ENCODE peak calls at places on chromosomes 12 and 14, in eight cellular contexts. N is right cardiac atrium, O is transverse colon, F is aorta, R is neuronal stem cell, X is PC-3, J is left ventricle myocardium inferior, L is suprapubic skin. V is an unnamed sample.

GRCh38 chr12:55728185-55728931 is 451 bp downstream of the CD63 start:
- DNase-seq in N (peak; percentile 94), O (peak; percentile 81), F (peak; percentile 92), R (no peak), X (peak; percentile 50), J (peak; percentile 87), L (peak; percentile 93), V (no peak)

GRCh38 chr14:37246427-37246829 is 48.7 kb downstream of the MIPOL1 start:
- DNase-seq in N (no peak), O (no peak), F (no peak), R (peak; percentile 35), X (peak; percentile 79), J (no peak), L (no peak), V (no peak)

GRCh38 chr14:24673534-24674203 is 39.7 kb upstream of the GZMB start:
- DNase-seq in N (no peak), O (peak; percentile 27), F (no peak), R (no peak), X (no peak), J (no peak), L (no peak), V (no peak)

GRCh38 chr12:6230321-6231110 is 30.3 kb downstream of the CD9 start:
- DNase-seq in N (peak; percentile 69), O (peak; percentile 74), F (peak; percentile 85), R (no peak), X (peak; percentile 47), J (peak; percentile 42), L (peak; percentile 90), V (no peak)

GRCh38 chr14:90300649-90301048 is 31.1 kb downstream of the NRDE2 start:
- DNase-seq in N (no peak), O (no peak), F (no peak), R (no peak), X (no peak), J (no peak), L (no peak), V (no peak)

GRCh38 chr12:39467432-39467870 is 24.5 kb upstream of the KIF21A start:
- DNase-seq in N (no peak), O (no peak), F (no peak), R (no peak), X (no peak), J (no peak), L (no peak), V (no peak)

GRCh38 chr14:23095196-23096108 is at the start of gene C14orf119:
- DNase-seq in N (peak; percentile 100), O (peak; percentile 100), F (peak; percentile 100), R (peak; percentile 100), X (peak; percentile 99), J (peak; percentile 100), L (peak; percentile 100), V (peak; percentile 100)

GRCh38 chr12:110047297-110047940 is 903 bp downstream of the C12orf76 start:
- DNase-seq in N (no peak), O (no peak), F (no peak), R (no peak), X (no peak), J (no peak), L (no peak), V (no peak)

GRCh38 chr12:121709478-121709890 is 3.1 kb upstream of the TMEM120B start:
- DNase-seq in N (peak; percentile 5), O (no peak), F (no peak), R (no peak), X (peak; percentile 64), J (no peak), L (no peak), V (no peak)

GRCh38 chr12:113673524-113674238 is 202.0 kb upstream of the LHX5 start:
- DNase-seq in N (no peak), O (no peak), F (no peak), R (no peak), X (no peak), J (no peak), L (no peak), V (no peak)

GRCh38 chr14:44989497-44990440 is 27.8 kb downstream of the TOGARAM1 start:
- DNase-seq in N (no peak), O (no peak), F (no peak), R (no peak), X (no peak), J (no peak), L (no peak), V (no peak)

GRCh38 chr14:38255673-38256357 is at the start of gene CLEC14A:
- DNase-seq in N (peak; percentile 93), O (no peak), F (peak; percentile 51), R (no peak), X (no peak), J (peak; percentile 84), L (peak; percentile 78), V (no peak)

GRCh38 chr12:56683-57346 is 9.8 kb upstream of the IQSEC3 start:
- DNase-seq in N (no peak), O (no peak), F (no peak), R (no peak), X (no peak), J (no peak), L (no peak), V (no peak)

DNA sequence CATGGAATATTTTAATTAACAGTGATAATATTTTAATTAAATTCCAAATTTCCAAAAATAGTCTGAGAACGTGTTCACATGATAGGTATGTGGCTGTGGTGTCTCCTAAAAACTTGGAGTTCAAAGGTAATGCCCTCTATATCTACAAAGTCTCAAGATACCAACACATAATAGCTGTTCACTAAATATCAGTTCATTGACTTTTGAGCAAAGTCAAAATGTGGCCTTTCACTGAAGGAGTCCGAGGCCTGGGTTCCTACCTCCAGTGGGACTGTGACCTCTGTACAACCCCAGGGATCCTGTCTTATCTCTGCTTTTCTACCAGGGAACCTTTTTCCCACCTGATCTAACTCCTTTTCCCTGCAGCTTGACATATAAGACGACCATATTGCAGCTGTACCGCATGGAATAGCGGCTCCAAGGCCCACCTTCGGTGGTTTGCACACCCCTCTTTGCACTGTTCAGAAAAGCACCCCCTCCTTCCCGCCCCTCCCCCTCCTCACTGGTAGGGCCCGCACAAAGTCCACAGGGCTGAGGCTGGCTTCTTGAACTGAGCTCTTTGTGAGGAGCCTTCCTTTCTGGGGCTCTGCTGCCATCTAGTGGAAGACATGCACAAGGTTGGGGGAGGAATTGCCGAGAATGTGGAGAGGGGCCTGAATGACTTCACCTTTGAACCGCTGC is 3.1 kb downstream of the CCND2 start:
- DNase-seq in N (peak; percentile 90), O (peak; percentile 90), F (peak; percentile 91), R (peak; percentile 97), X (peak; percentile 72), J (peak; percentile 82), L (peak; percentile 91), V (peak; percentile 90)
- H3K27me3 ChIP-seq in N (no peaks in the 10 kb centered on the region), O (no peaks in the 10 kb centered on the region), F (no peaks in the 10 kb centered on the region), R (no peaks in the 10 kb centered on the region), X (peaks cover 77% of the 10 kb centered on the region), J (peaks cover 41% of the 10 kb centered on the region), L (peaks cover 33% of the 10 kb centered on the region), V (no peaks in the 10 kb centered on the region)

DNA sequence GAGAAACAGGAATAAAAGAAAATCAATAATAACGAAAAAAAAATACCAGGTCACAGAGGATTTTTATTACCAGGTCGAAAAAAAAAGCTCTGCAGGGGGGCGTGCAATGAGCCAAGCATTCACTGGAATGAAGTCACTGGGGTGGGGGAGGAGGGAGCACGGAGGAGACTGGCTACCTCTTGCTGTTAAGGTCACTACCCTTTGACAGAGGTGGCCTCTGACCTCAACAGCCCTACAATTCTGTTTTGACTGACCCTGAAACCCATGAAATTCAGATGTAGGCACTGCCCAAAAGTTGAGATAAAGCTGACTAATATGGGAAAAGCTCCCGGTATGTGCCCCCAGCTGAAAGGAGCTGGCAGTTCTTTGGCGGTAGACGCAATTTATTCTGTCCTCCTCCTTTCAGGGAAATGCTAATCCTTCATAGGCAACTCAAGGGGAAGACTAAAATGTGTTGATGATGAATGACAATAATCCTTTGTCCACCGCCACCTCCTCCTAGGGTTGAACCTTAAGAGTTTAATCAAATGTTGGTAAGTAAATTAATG is 6.5 kb upstream of the RIC8B start:
- DNase-seq in N (no peak), O (no peak), F (no peak), R (peak; percentile 65), X (no peak), J (no peak), L (no peak), V (no peak)
- H3K27ac ChIP-seq in N (no peak overlapping the region), O (no peak overlapping the region), F (no peak overlapping the region), R (peak overlapping the region; percentile 8), X (no peak overlapping the region), J (no peak overlapping the region), L (no peak overlapping the region), V (peak overlapping the region; percentile 14)

GRCh38 chr12:57477710-57478681 is 1.7 kb downstream of the ARHGAP9 start:
- DNase-seq in N (peak; percentile 51), O (no peak), F (no peak), R (no peak), X (no peak), J (no peak), L (no peak), V (no peak)

GRCh38 chr12:57476993-57477709 is 2.5 kb downstream of the ARHGAP9 start:
- DNase-seq in N (peak; percentile 45), O (no peak), F (no peak), R (no peak), X (no peak), J (no peak), L (no peak), V (no peak)

GRCh38 chr12:57474862-57475261 is 4.8 kb downstream of the ARHGAP9 start:
- DNase-seq in N (peak; percentile 36), O (no peak), F (no peak), R (no peak), X (no peak), J (no peak), L (no peak), V (no peak)

GRCh38 chr12:57475271-57476161 is 4.2 kb downstream of the ARHGAP9 start:
- DNase-seq in N (peak; percentile 71), O (no peak), F (peak; percentile 75), R (no peak), X (no peak), J (no peak), L (no peak), V (no peak)

GRCh38 chr12:57476162-57476992 is 3.3 kb downstream of the ARHGAP9 start:
- DNase-seq in N (peak; percentile 71), O (peak; percentile 50), F (peak; percentile 66), R (no peak), X (no peak), J (no peak), L (no peak), V (no peak)
- H3K27me3 ChIP-seq in N (no peaks in the 10 kb centered on the region), O (peaks cover 86% of the 10 kb centered on the region), F (no peaks in the 10 kb centered on the region), R (peaks cover 71% of the 10 kb centered on the region), X (peaks cover 55% of the 10 kb centered on the region), J (peaks cover 99% of the 10 kb centered on the region), L (peaks cover 40% of the 10 kb centered on the region), V (peaks cover 24% of the 10 kb centered on the region)

GRCh38 chr12:125331342-125332052 is 266.3 kb downstream of the AACS start:
- DNase-seq in N (no peak), O (no peak), F (no peak), R (no peak), X (no peak), J (no peak), L (no peak), V (no peak)

GRCh38 chr12:125336246-125336645 is 271.0 kb downstream of the AACS start:
- DNase-seq in N (no peak), O (no peak), F (no peak), R (no peak), X (no peak), J (no peak), L (no peak), V (no peak)

GRCh38 chr12:125329239-125330238 is 264.3 kb downstream of the AACS start:
- DNase-seq in N (no peak), O (no peak), F (no peak), R (peak; percentile 89), X (no peak), J (no peak), L (no peak), V (no peak)

GRCh38 chr12:125332900-125333299 is 267.7 kb downstream of the AACS start:
- DNase-seq in N (no peak), O (no peak), F (no peak), R (no peak), X (no peak), J (no peak), L (no peak), V (no peak)

GRCh38 chr12:125330645-125331341 is 265.6 kb downstream of the AACS start:
- DNase-seq in N (peak; percentile 87), O (peak; percentile 74), F (peak; percentile 65), R (peak; percentile 84), X (peak; percentile 57), J (peak; percentile 62), L (no peak), V (peak; percentile 62)
- H3K27ac ChIP-seq in N (no peak overlapping the region), O (no peak overlapping the region), F (no peak overlapping the region), R (peak overlapping the region; percentile 82), X (no peak overlapping the region), J (no peak overlapping the region), L (no peak overlapping the region), V (no peak overlapping the region)